ENCODE peak calls at places on chromosomes 11 and 22, in four cellular contexts. R, I, J and D are unnamed samples.

GRCh38 chr11:35822815-35823495 is 120.9 kb upstream of the LDLRAD3 start:
- DNase-seq in I (no peak), J (no peak), R (no peak), D (no peak)

GRCh38 chr11:118581057-118581456 is 8.8 kb downstream of the ARCN1 start:
- DNase-seq in J (no peak), I (no peak), R (no peak), D (no peak)

GRCh38 chr11:124900464-124900863 is 2.8 kb upstream of the ROBO4 start:
- DNase-seq in R (peak), I (no peak), J (no peak), D (no peak)

GRCh38 chr11:5553347-5553746 is 5.0 kb upstream of the OR52H1 start:
- DNase-seq in R (no peak), I (no peak), J (no peak), D (no peak)

GRCh38 chr11:76664578-76665061 is 5.9 kb downstream of the LRRC32 start:
- DNase-seq in I (no peak), J (peak), R (no peak), D (no peak)

GRCh38 chr11:123122341-123122740 is 60.4 kb upstream of the HSPA8 start:
- DNase-seq in I (no peak), R (no peak), J (no peak), D (no peak)

GRCh38 chr11:121032546-121032945 is 8.6 kb downstream of the TBCEL start:
- DNase-seq in J (no peak), R (no peak), I (no peak), D (no peak)

GRCh38 chr11:12508151-12508740 is 130.9 kb downstream of the PARVA start:
- DNase-seq in J (no peak), R (peak), I (no peak), D (no peak)

GRCh38 chr22:42001127-42001526 is 2.5 kb downstream of the WBP2NL start:
- DNase-seq in R (no peak), J (no peak), I (no peak), D (no peak)